ENCODE peak calls at places on chromosomes 2 and 18, in nine cellular contexts. One of them, this sample, is unnamed.

GRCh38 chr2:105252271-105252670 is 10.7 kb downstream of the GPR45 start:
- DNase-seq in psoas muscle: no peak
- DNase-seq in COR-L47: no peak
- DNase-seq in NAMALWA: no peak
- DNase-seq in KG1: no peak
- DNase-seq in GM12864: no peak
- DNase-seq in activated CD8-positive, alpha-beta memory T cell treated with anti-CD3 and anti-CD28 coated beads, Interleukin-2, amount 50 U/mL, for 48 hours: no peak
- DNase-seq in stimulated activated CD4-positive, alpha-beta T cell treated with anti-CD3 and anti-CD28 coated beads, Interleukin-12 subunit alpha, Interleukin-12 subunit beta, amount 100 ng/mL, for 4 hours: no peak
- DNase-seq in NK-92 treated with Interleukin-12 subunit alpha and Interleukin-12 subunit beta, amount 100 ng/mL, for 24 hours: no peak
- DNase-seq in this sample: no peak

GRCh38 chr2:37324536-37324785 is 172 bp downstream of the PRKD3 start:
- DNase-seq in COR-L47: no peak
- DNase-seq in stimulated activated CD4-positive, alpha-beta T cell treated with anti-CD3 and anti-CD28 coated beads, Interleukin-12 subunit alpha, Interleukin-12 subunit beta, amount 100 ng/mL, for 4 hours: no peak
- DNase-seq in NK-92 treated with Interleukin-12 subunit alpha and Interleukin-12 subunit beta, amount 100 ng/mL, for 24 hours: peak
- DNase-seq in activated CD8-positive, alpha-beta memory T cell treated with anti-CD3 and anti-CD28 coated beads, Interleukin-2, amount 50 U/mL, for 48 hours: no peak
- DNase-seq in NAMALWA: peak
- DNase-seq in psoas muscle: peak
- DNase-seq in GM12864: no peak
- DNase-seq in KG1: no peak
- DNase-seq in this sample: peak

GRCh38 chr2:28980368-28981015 is 606 bp upstream of the TOGARAM2 start:
- DNase-seq in KG1: no peak
- DNase-seq in activated CD8-positive, alpha-beta memory T cell treated with anti-CD3 and anti-CD28 coated beads, Interleukin-2, amount 50 U/mL, for 48 hours: no peak
- DNase-seq in COR-L47: no peak
- DNase-seq in GM12864: no peak
- DNase-seq in NK-92 treated with Interleukin-12 subunit alpha and Interleukin-12 subunit beta, amount 100 ng/mL, for 24 hours: no peak
- DNase-seq in NAMALWA: no peak
- DNase-seq in psoas muscle: no peak
- DNase-seq in stimulated activated CD4-positive, alpha-beta T cell treated with anti-CD3 and anti-CD28 coated beads, Interleukin-12 subunit alpha, Interleukin-12 subunit beta, amount 100 ng/mL, for 4 hours: no peak
- DNase-seq in this sample: no peak

GRCh38 chr2:206305523-206306245 is 31.2 kb downstream of the ZDBF2 start:
- DNase-seq in psoas muscle: no peak
- DNase-seq in KG1: no peak
- DNase-seq in activated CD8-positive, alpha-beta memory T cell treated with anti-CD3 and anti-CD28 coated beads, Interleukin-2, amount 50 U/mL, for 48 hours: no peak
- DNase-seq in stimulated activated CD4-positive, alpha-beta T cell treated with anti-CD3 and anti-CD28 coated beads, Interleukin-12 subunit alpha, Interleukin-12 subunit beta, amount 100 ng/mL, for 4 hours: no peak
- DNase-seq in GM12864: no peak
- DNase-seq in NAMALWA: no peak
- DNase-seq in COR-L47: no peak
- DNase-seq in NK-92 treated with Interleukin-12 subunit alpha and Interleukin-12 subunit beta, amount 100 ng/mL, for 24 hours: no peak
- DNase-seq in this sample: no peak

GRCh38 chr2:232310690-232311089 is 67.9 kb upstream of the ALPP start:
- DNase-seq in KG1: no peak
- DNase-seq in GM12864: no peak
- DNase-seq in NAMALWA: no peak
- DNase-seq in psoas muscle: no peak
- DNase-seq in NK-92 treated with Interleukin-12 subunit alpha and Interleukin-12 subunit beta, amount 100 ng/mL, for 24 hours: no peak
- DNase-seq in activated CD8-positive, alpha-beta memory T cell treated with anti-CD3 and anti-CD28 coated beads, Interleukin-2, amount 50 U/mL, for 48 hours: peak
- DNase-seq in stimulated activated CD4-positive, alpha-beta T cell treated with anti-CD3 and anti-CD28 coated beads, Interleukin-12 subunit alpha, Interleukin-12 subunit beta, amount 100 ng/mL, for 4 hours: no peak
- DNase-seq in COR-L47: no peak
- DNase-seq in this sample: no peak

GRCh38 chr2:169082995-169083394 is 13.6 kb downstream of the DHRS9 start:
- DNase-seq in psoas muscle: no peak
- DNase-seq in activated CD8-positive, alpha-beta memory T cell treated with anti-CD3 and anti-CD28 coated beads, Interleukin-2, amount 50 U/mL, for 48 hours: no peak
- DNase-seq in stimulated activated CD4-positive, alpha-beta T cell treated with anti-CD3 and anti-CD28 coated beads, Interleukin-12 subunit alpha, Interleukin-12 subunit beta, amount 100 ng/mL, for 4 hours: no peak
- DNase-seq in KG1: no peak
- DNase-seq in COR-L47: no peak
- DNase-seq in GM12864: peak
- DNase-seq in NAMALWA: no peak
- DNase-seq in NK-92 treated with Interleukin-12 subunit alpha and Interleukin-12 subunit beta, amount 100 ng/mL, for 24 hours: no peak
- DNase-seq in this sample: no peak

GRCh38 chr18:36314754-36315153 is 17.2 kb downstream of the FHOD3 start:
- DNase-seq in stimulated activated CD4-positive, alpha-beta T cell treated with anti-CD3 and anti-CD28 coated beads, Interleukin-12 subunit alpha, Interleukin-12 subunit beta, amount 100 ng/mL, for 4 hours: no peak
- DNase-seq in psoas muscle: no peak
- DNase-seq in COR-L47: no peak
- DNase-seq in NAMALWA: no peak
- DNase-seq in NK-92 treated with Interleukin-12 subunit alpha and Interleukin-12 subunit beta, amount 100 ng/mL, for 24 hours: no peak
- DNase-seq in activated CD8-positive, alpha-beta memory T cell treated with anti-CD3 and anti-CD28 coated beads, Interleukin-2, amount 50 U/mL, for 48 hours: no peak
- DNase-seq in GM12864: no peak
- DNase-seq in KG1: no peak
- DNase-seq in this sample: peak

GRCh38 chr2:170713280-170714155 is 1.6 kb upstream of the SP5 start:
- DNase-seq in COR-L47: no peak
- DNase-seq in psoas muscle: peak
- DNase-seq in GM12864: no peak
- DNase-seq in stimulated activated CD4-positive, alpha-beta T cell treated with anti-CD3 and anti-CD28 coated beads, Interleukin-12 subunit alpha, Interleukin-12 subunit beta, amount 100 ng/mL, for 4 hours: no peak
- DNase-seq in KG1: no peak
- DNase-seq in activated CD8-positive, alpha-beta memory T cell treated with anti-CD3 and anti-CD28 coated beads, Interleukin-2, amount 50 U/mL, for 48 hours: peak
- DNase-seq in NAMALWA: no peak
- DNase-seq in NK-92 treated with Interleukin-12 subunit alpha and Interleukin-12 subunit beta, amount 100 ng/mL, for 24 hours: no peak
- DNase-seq in this sample: no peak

GRCh38 chr2:162073776-162074578 is at the start of gene DPP4:
- DNase-seq in stimulated activated CD4-positive, alpha-beta T cell treated with anti-CD3 and anti-CD28 coated beads, Interleukin-12 subunit alpha, Interleukin-12 subunit beta, amount 100 ng/mL, for 4 hours: peak
- DNase-seq in activated CD8-positive, alpha-beta memory T cell treated with anti-CD3 and anti-CD28 coated beads, Interleukin-2, amount 50 U/mL, for 48 hours: peak
- DNase-seq in NAMALWA: no peak
- DNase-seq in COR-L47: no peak
- DNase-seq in GM12864: no peak
- DNase-seq in KG1: no peak
- DNase-seq in NK-92 treated with Interleukin-12 subunit alpha and Interleukin-12 subunit beta, amount 100 ng/mL, for 24 hours: peak
- DNase-seq in psoas muscle: peak
- DNase-seq in this sample: no peak

GRCh38 chr2:196409376-196409775 is 230.1 kb upstream of the CCDC150 start:
- DNase-seq in KG1: no peak
- DNase-seq in stimulated activated CD4-positive, alpha-beta T cell treated with anti-CD3 and anti-CD28 coated beads, Interleukin-12 subunit alpha, Interleukin-12 subunit beta, amount 100 ng/mL, for 4 hours: no peak
- DNase-seq in COR-L47: no peak
- DNase-seq in NK-92 treated with Interleukin-12 subunit alpha and Interleukin-12 subunit beta, amount 100 ng/mL, for 24 hours: no peak
- DNase-seq in activated CD8-positive, alpha-beta memory T cell treated with anti-CD3 and anti-CD28 coated beads, Interleukin-2, amount 50 U/mL, for 48 hours: no peak
- DNase-seq in NAMALWA: no peak
- DNase-seq in GM12864: no peak
- DNase-seq in psoas muscle: no peak
- DNase-seq in this sample: no peak

GRCh38 chr2:156883828-156884615 is 373.5 kb upstream of the GALNT5 start:
- DNase-seq in stimulated activated CD4-positive, alpha-beta T cell treated with anti-CD3 and anti-CD28 coated beads, Interleukin-12 subunit alpha, Interleukin-12 subunit beta, amount 100 ng/mL, for 4 hours: no peak
- DNase-seq in NAMALWA: no peak
- DNase-seq in KG1: no peak
- DNase-seq in NK-92 treated with Interleukin-12 subunit alpha and Interleukin-12 subunit beta, amount 100 ng/mL, for 24 hours: no peak
- DNase-seq in GM12864: no peak
- DNase-seq in psoas muscle: no peak
- DNase-seq in activated CD8-positive, alpha-beta memory T cell treated with anti-CD3 and anti-CD28 coated beads, Interleukin-2, amount 50 U/mL, for 48 hours: no peak
- DNase-seq in COR-L47: no peak
- DNase-seq in this sample: peak

GRCh38 chr2:217969588-217969987 is 33.2 kb downstream of the TNS1 start:
- DNase-seq in COR-L47: no peak
- DNase-seq in GM12864: no peak
- DNase-seq in stimulated activated CD4-positive, alpha-beta T cell treated with anti-CD3 and anti-CD28 coated beads, Interleukin-12 subunit alpha, Interleukin-12 subunit beta, amount 100 ng/mL, for 4 hours: no peak
- DNase-seq in NAMALWA: no peak
- DNase-seq in KG1: no peak
- DNase-seq in psoas muscle: no peak
- DNase-seq in activated CD8-positive, alpha-beta memory T cell treated with anti-CD3 and anti-CD28 coated beads, Interleukin-2, amount 50 U/mL, for 48 hours: no peak
- DNase-seq in NK-92 treated with Interleukin-12 subunit alpha and Interleukin-12 subunit beta, amount 100 ng/mL, for 24 hours: no peak
- DNase-seq in this sample: no peak

GRCh38 chr2:127561371-127561770 is 25.9 kb downstream of the MYO7B start:
- DNase-seq in stimulated activated CD4-positive, alpha-beta T cell treated with anti-CD3 and anti-CD28 coated beads, Interleukin-12 subunit alpha, Interleukin-12 subunit beta, amount 100 ng/mL, for 4 hours: no peak
- DNase-seq in GM12864: no peak
- DNase-seq in psoas muscle: no peak
- DNase-seq in NK-92 treated with Interleukin-12 subunit alpha and Interleukin-12 subunit beta, amount 100 ng/mL, for 24 hours: no peak
- DNase-seq in KG1: no peak
- DNase-seq in COR-L47: no peak
- DNase-seq in NAMALWA: no peak
- DNase-seq in activated CD8-positive, alpha-beta memory T cell treated with anti-CD3 and anti-CD28 coated beads, Interleukin-2, amount 50 U/mL, for 48 hours: no peak
- DNase-seq in this sample: no peak

GRCh38 chr2:219615894-219616293 is 11.5 kb upstream of the SLC4A3 start:
- DNase-seq in COR-L47: no peak
- DNase-seq in KG1: no peak
- DNase-seq in NK-92 treated with Interleukin-12 subunit alpha and Interleukin-12 subunit beta, amount 100 ng/mL, for 24 hours: no peak
- DNase-seq in stimulated activated CD4-positive, alpha-beta T cell treated with anti-CD3 and anti-CD28 coated beads, Interleukin-12 subunit alpha, Interleukin-12 subunit beta, amount 100 ng/mL, for 4 hours: no peak
- DNase-seq in GM12864: no peak
- DNase-seq in activated CD8-positive, alpha-beta memory T cell treated with anti-CD3 and anti-CD28 coated beads, Interleukin-2, amount 50 U/mL, for 48 hours: no peak
- DNase-seq in psoas muscle: no peak
- DNase-seq in NAMALWA: no peak
- DNase-seq in this sample: no peak

GRCh38 chr2:215269397-215270117 is 42.3 kb upstream of the ATIC start:
- DNase-seq in psoas muscle: peak
- DNase-seq in NAMALWA: peak
- DNase-seq in COR-L47: peak
- DNase-seq in GM12864: peak
- DNase-seq in KG1: peak
- DNase-seq in stimulated activated CD4-positive, alpha-beta T cell treated with anti-CD3 and anti-CD28 coated beads, Interleukin-12 subunit alpha, Interleukin-12 subunit beta, amount 100 ng/mL, for 4 hours: peak
- DNase-seq in NK-92 treated with Interleukin-12 subunit alpha and Interleukin-12 subunit beta, amount 100 ng/mL, for 24 hours: peak
- DNase-seq in activated CD8-positive, alpha-beta memory T cell treated with anti-CD3 and anti-CD28 coated beads, Interleukin-2, amount 50 U/mL, for 48 hours: no peak
- DNase-seq in this sample: peak

GRCh38 chr2:68251187-68251854 is 1.0 kb downstream of the PPP3R1 start:
- DNase-seq in KG1: peak
- DNase-seq in activated CD8-positive, alpha-beta memory T cell treated with anti-CD3 and anti-CD28 coated beads, Interleukin-2, amount 50 U/mL, for 48 hours: peak
- DNase-seq in GM12864: peak
- DNase-seq in COR-L47: peak
- DNase-seq in NAMALWA: peak
- DNase-seq in stimulated activated CD4-positive, alpha-beta T cell treated with anti-CD3 and anti-CD28 coated beads, Interleukin-12 subunit alpha, Interleukin-12 subunit beta, amount 100 ng/mL, for 4 hours: peak
- DNase-seq in psoas muscle: peak
- DNase-seq in NK-92 treated with Interleukin-12 subunit alpha and Interleukin-12 subunit beta, amount 100 ng/mL, for 24 hours: peak
- DNase-seq in this sample: peak

GRCh38 chr18:58618822-58619553 is 9.9 kb downstream of the ALPK2 start:
- DNase-seq in psoas muscle: no peak
- DNase-seq in activated CD8-positive, alpha-beta memory T cell treated with anti-CD3 and anti-CD28 coated beads, Interleukin-2, amount 50 U/mL, for 48 hours: no peak
- DNase-seq in COR-L47: no peak
- DNase-seq in NAMALWA: no peak
- DNase-seq in KG1: no peak
- DNase-seq in GM12864: no peak
- DNase-seq in stimulated activated CD4-positive, alpha-beta T cell treated with anti-CD3 and anti-CD28 coated beads, Interleukin-12 subunit alpha, Interleukin-12 subunit beta, amount 100 ng/mL, for 4 hours: no peak
- DNase-seq in NK-92 treated with Interleukin-12 subunit alpha and Interleukin-12 subunit beta, amount 100 ng/mL, for 24 hours: no peak
- DNase-seq in this sample: no peak

GRCh38 chr18:78506031-78506461 is 473.6 kb upstream of the SALL3 start:
- DNase-seq in activated CD8-positive, alpha-beta memory T cell treated with anti-CD3 and anti-CD28 coated beads, Interleukin-2, amount 50 U/mL, for 48 hours: no peak
- DNase-seq in NAMALWA: no peak
- DNase-seq in stimulated activated CD4-positive, alpha-beta T cell treated with anti-CD3 and anti-CD28 coated beads, Interleukin-12 subunit alpha, Interleukin-12 subunit beta, amount 100 ng/mL, for 4 hours: no peak
- DNase-seq in COR-L47: no peak
- DNase-seq in psoas muscle: no peak
- DNase-seq in KG1: no peak
- DNase-seq in GM12864: no peak
- DNase-seq in NK-92 treated with Interleukin-12 subunit alpha and Interleukin-12 subunit beta, amount 100 ng/mL, for 24 hours: no peak
- DNase-seq in this sample: no peak

GRCh38 chr2:95043300-95043786 is 17.8 kb downstream of the MAL start:
- DNase-seq in NK-92 treated with Interleukin-12 subunit alpha and Interleukin-12 subunit beta, amount 100 ng/mL, for 24 hours: no peak
- DNase-seq in activated CD8-positive, alpha-beta memory T cell treated with anti-CD3 and anti-CD28 coated beads, Interleukin-2, amount 50 U/mL, for 48 hours: no peak
- DNase-seq in NAMALWA: no peak
- DNase-seq in KG1: no peak
- DNase-seq in GM12864: no peak
- DNase-seq in stimulated activated CD4-positive, alpha-beta T cell treated with anti-CD3 and anti-CD28 coated beads, Interleukin-12 subunit alpha, Interleukin-12 subunit beta, amount 100 ng/mL, for 4 hours: no peak
- DNase-seq in COR-L47: peak
- DNase-seq in psoas muscle: peak
- DNase-seq in this sample: peak

GRCh38 chr2:48483916-48484315 is 46.0 kb upstream of the STON1 start:
- DNase-seq in KG1: no peak
- DNase-seq in GM12864: no peak
- DNase-seq in COR-L47: no peak
- DNase-seq in stimulated activated CD4-positive, alpha-beta T cell treated with anti-CD3 and anti-CD28 coated beads, Interleukin-12 subunit alpha, Interleukin-12 subunit beta, amount 100 ng/mL, for 4 hours: no peak
- DNase-seq in NK-92 treated with Interleukin-12 subunit alpha and Interleukin-12 subunit beta, amount 100 ng/mL, for 24 hours: no peak
- DNase-seq in NAMALWA: no peak
- DNase-seq in psoas muscle: no peak
- DNase-seq in activated CD8-positive, alpha-beta memory T cell treated with anti-CD3 and anti-CD28 coated beads, Interleukin-2, amount 50 U/mL, for 48 hours: no peak
- DNase-seq in this sample: no peak

GRCh38 chr2:11910971-11911370 is 164.5 kb downstream of the LPIN1 start:
- DNase-seq in COR-L47: no peak
- DNase-seq in NK-92 treated with Interleukin-12 subunit alpha and Interleukin-12 subunit beta, amount 100 ng/mL, for 24 hours: no peak
- DNase-seq in NAMALWA: no peak
- DNase-seq in GM12864: no peak
- DNase-seq in psoas muscle: no peak
- DNase-seq in stimulated activated CD4-positive, alpha-beta T cell treated with anti-CD3 and anti-CD28 coated beads, Interleukin-12 subunit alpha, Interleukin-12 subunit beta, amount 100 ng/mL, for 4 hours: no peak
- DNase-seq in KG1: no peak
- DNase-seq in activated CD8-positive, alpha-beta memory T cell treated with anti-CD3 and anti-CD28 coated beads, Interleukin-2, amount 50 U/mL, for 48 hours: no peak
- DNase-seq in this sample: no peak

GRCh38 chr2:159164457-159164894 is 122.0 kb downstream of the WDSUB1 start:
- DNase-seq in KG1: no peak
- DNase-seq in psoas muscle: no peak
- DNase-seq in stimulated activated CD4-positive, alpha-beta T cell treated with anti-CD3 and anti-CD28 coated beads, Interleukin-12 subunit alpha, Interleukin-12 subunit beta, amount 100 ng/mL, for 4 hours: no peak
- DNase-seq in NAMALWA: no peak
- DNase-seq in activated CD8-positive, alpha-beta memory T cell treated with anti-CD3 and anti-CD28 coated beads, Interleukin-2, amount 50 U/mL, for 48 hours: no peak
- DNase-seq in GM12864: no peak
- DNase-seq in NK-92 treated with Interleukin-12 subunit alpha and Interleukin-12 subunit beta, amount 100 ng/mL, for 24 hours: no peak
- DNase-seq in COR-L47: no peak
- DNase-seq in this sample: no peak

GRCh38 chr18:7924616-7925015 is 357.5 kb downstream of the PTPRM start:
- DNase-seq in stimulated activated CD4-positive, alpha-beta T cell treated with anti-CD3 and anti-CD28 coated beads, Interleukin-12 subunit alpha, Interleukin-12 subunit beta, amount 100 ng/mL, for 4 hours: no peak
- DNase-seq in activated CD8-positive, alpha-beta memory T cell treated with anti-CD3 and anti-CD28 coated beads, Interleukin-2, amount 50 U/mL, for 48 hours: no peak
- DNase-seq in COR-L47: no peak
- DNase-seq in NK-92 treated with Interleukin-12 subunit alpha and Interleukin-12 subunit beta, amount 100 ng/mL, for 24 hours: no peak
- DNase-seq in GM12864: no peak
- DNase-seq in KG1: no peak
- DNase-seq in psoas muscle: no peak
- DNase-seq in NAMALWA: no peak
- DNase-seq in this sample: no peak

This sample was measured in HT1080.